ENCODE peak calls at places on chromosomes 5 and 9, in ten cellular contexts. One of them, this sample, is unnamed.

GRCh38 chr5:230711-231110 is 12.6 kb downstream of the SDHA start:
- DNase-seq in activated T-helper 2 cell treated with anti-CD3 and anti-CD28 coated beads, Interferon-gamma antibody, Interleukin-2, Interleukin-4, amounts not matched to agents 10 μg/mL and 5 μg/mL and 100 μg/mL, durations not matched to agents 14 hours and 24 hours and 36 hours: no peak
- DNase-seq in T-helper 1 cell: no peak
- DNase-seq in endothelial cell: no peak
- DNase-seq in activated effector memory CD4-positive, alpha-beta T cell treated with anti-CD3 and anti-CD28 coated beads, Interleukin-2, amount 50 U/mL, for 16 hours: peak
- DNase-seq in ascending aorta: no peak
- DNase-seq in neural progenitor cell: no peak
- DNase-seq in NCI-H1436: no peak
- DNase-seq in HCEC 1CT: no peak
- DNase-seq in fibroblast of mammary gland: no peak
- DNase-seq in this sample: no peak

GRCh38 chr9:27394826-27395201 is 97.9 kb upstream of the EQTN start:
- DNase-seq in activated T-helper 2 cell treated with anti-CD3 and anti-CD28 coated beads, Interferon-gamma antibody, Interleukin-2, Interleukin-4, amounts not matched to agents 10 μg/mL and 5 μg/mL and 100 μg/mL, durations not matched to agents 14 hours and 24 hours and 36 hours: no peak
- DNase-seq in T-helper 1 cell: no peak
- DNase-seq in endothelial cell: no peak
- DNase-seq in activated effector memory CD4-positive, alpha-beta T cell treated with anti-CD3 and anti-CD28 coated beads, Interleukin-2, amount 50 U/mL, for 16 hours: no peak
- DNase-seq in ascending aorta: no peak
- DNase-seq in neural progenitor cell: peak
- DNase-seq in NCI-H1436: no peak
- DNase-seq in HCEC 1CT: no peak
- DNase-seq in fibroblast of mammary gland: no peak
- DNase-seq in this sample: no peak

GRCh38 chr9:104885818-104886709 is 41.9 kb downstream of the ABCA1 start:
- DNase-seq in activated T-helper 2 cell treated with anti-CD3 and anti-CD28 coated beads, Interferon-gamma antibody, Interleukin-2, Interleukin-4, amounts not matched to agents 10 μg/mL and 5 μg/mL and 100 μg/mL, durations not matched to agents 14 hours and 24 hours and 36 hours: no peak
- DNase-seq in T-helper 1 cell: no peak
- DNase-seq in endothelial cell: no peak
- DNase-seq in activated effector memory CD4-positive, alpha-beta T cell treated with anti-CD3 and anti-CD28 coated beads, Interleukin-2, amount 50 U/mL, for 16 hours: no peak
- DNase-seq in ascending aorta: no peak
- DNase-seq in neural progenitor cell: no peak
- DNase-seq in NCI-H1436: no peak
- DNase-seq in HCEC 1CT: no peak
- DNase-seq in fibroblast of mammary gland: no peak
- DNase-seq in this sample: no peak

GRCh38 chr5:73365301-73365853 is 83.2 kb downstream of the FOXD1 start:
- DNase-seq in activated T-helper 2 cell treated with anti-CD3 and anti-CD28 coated beads, Interferon-gamma antibody, Interleukin-2, Interleukin-4, amounts not matched to agents 10 μg/mL and 5 μg/mL and 100 μg/mL, durations not matched to agents 14 hours and 24 hours and 36 hours: no peak
- DNase-seq in T-helper 1 cell: no peak
- DNase-seq in endothelial cell: no peak
- DNase-seq in activated effector memory CD4-positive, alpha-beta T cell treated with anti-CD3 and anti-CD28 coated beads, Interleukin-2, amount 50 U/mL, for 16 hours: no peak
- DNase-seq in ascending aorta: no peak
- DNase-seq in neural progenitor cell: no peak
- DNase-seq in NCI-H1436: no peak
- DNase-seq in HCEC 1CT: peak
- DNase-seq in fibroblast of mammary gland: peak
- DNase-seq in this sample: no peak

GRCh38 chr9:15867334-15867733 is 314.5 kb downstream of the CCDC171 start:
- DNase-seq in activated T-helper 2 cell treated with anti-CD3 and anti-CD28 coated beads, Interferon-gamma antibody, Interleukin-2, Interleukin-4, amounts not matched to agents 10 μg/mL and 5 μg/mL and 100 μg/mL, durations not matched to agents 14 hours and 24 hours and 36 hours: no peak
- DNase-seq in T-helper 1 cell: no peak
- DNase-seq in endothelial cell: no peak
- DNase-seq in activated effector memory CD4-positive, alpha-beta T cell treated with anti-CD3 and anti-CD28 coated beads, Interleukin-2, amount 50 U/mL, for 16 hours: no peak
- DNase-seq in ascending aorta: no peak
- DNase-seq in neural progenitor cell: no peak
- DNase-seq in NCI-H1436: no peak
- DNase-seq in HCEC 1CT: no peak
- DNase-seq in fibroblast of mammary gland: no peak
- DNase-seq in this sample: no peak

GRCh38 chr5:148542812-148543211 is 111.5 kb downstream of the HTR4 start:
- DNase-seq in activated T-helper 2 cell treated with anti-CD3 and anti-CD28 coated beads, Interferon-gamma antibody, Interleukin-2, Interleukin-4, amounts not matched to agents 10 μg/mL and 5 μg/mL and 100 μg/mL, durations not matched to agents 14 hours and 24 hours and 36 hours: no peak
- DNase-seq in T-helper 1 cell: no peak
- DNase-seq in endothelial cell: no peak
- DNase-seq in activated effector memory CD4-positive, alpha-beta T cell treated with anti-CD3 and anti-CD28 coated beads, Interleukin-2, amount 50 U/mL, for 16 hours: no peak
- DNase-seq in ascending aorta: no peak
- DNase-seq in neural progenitor cell: no peak
- DNase-seq in NCI-H1436: no peak
- DNase-seq in HCEC 1CT: peak
- DNase-seq in fibroblast of mammary gland: peak
- DNase-seq in this sample: no peak

GRCh38 chr5:112594060-112594850 is 143.4 kb upstream of the APC start:
- DNase-seq in activated T-helper 2 cell treated with anti-CD3 and anti-CD28 coated beads, Interferon-gamma antibody, Interleukin-2, Interleukin-4, amounts not matched to agents 10 μg/mL and 5 μg/mL and 100 μg/mL, durations not matched to agents 14 hours and 24 hours and 36 hours: no peak
- DNase-seq in T-helper 1 cell: no peak
- DNase-seq in endothelial cell: no peak
- DNase-seq in activated effector memory CD4-positive, alpha-beta T cell treated with anti-CD3 and anti-CD28 coated beads, Interleukin-2, amount 50 U/mL, for 16 hours: no peak
- DNase-seq in ascending aorta: no peak
- DNase-seq in neural progenitor cell: no peak
- DNase-seq in NCI-H1436: no peak
- DNase-seq in HCEC 1CT: no peak
- DNase-seq in fibroblast of mammary gland: peak
- DNase-seq in this sample: no peak

GRCh38 chr5:179913461-179913860 is 5.8 kb upstream of the TBC1D9B start:
- DNase-seq in activated T-helper 2 cell treated with anti-CD3 and anti-CD28 coated beads, Interferon-gamma antibody, Interleukin-2, Interleukin-4, amounts not matched to agents 10 μg/mL and 5 μg/mL and 100 μg/mL, durations not matched to agents 14 hours and 24 hours and 36 hours: no peak
- DNase-seq in T-helper 1 cell: no peak
- DNase-seq in endothelial cell: no peak
- DNase-seq in activated effector memory CD4-positive, alpha-beta T cell treated with anti-CD3 and anti-CD28 coated beads, Interleukin-2, amount 50 U/mL, for 16 hours: no peak
- DNase-seq in ascending aorta: no peak
- DNase-seq in neural progenitor cell: no peak
- DNase-seq in NCI-H1436: no peak
- DNase-seq in HCEC 1CT: no peak
- DNase-seq in fibroblast of mammary gland: no peak
- DNase-seq in this sample: peak

GRCh38 chr5:139565411-139566305 is 4.5 kb downstream of the UBE2D2 start:
- DNase-seq in activated T-helper 2 cell treated with anti-CD3 and anti-CD28 coated beads, Interferon-gamma antibody, Interleukin-2, Interleukin-4, amounts not matched to agents 10 μg/mL and 5 μg/mL and 100 μg/mL, durations not matched to agents 14 hours and 24 hours and 36 hours: peak
- DNase-seq in T-helper 1 cell: no peak
- DNase-seq in endothelial cell: no peak
- DNase-seq in activated effector memory CD4-positive, alpha-beta T cell treated with anti-CD3 and anti-CD28 coated beads, Interleukin-2, amount 50 U/mL, for 16 hours: peak
- DNase-seq in ascending aorta: peak
- DNase-seq in neural progenitor cell: no peak
- DNase-seq in NCI-H1436: no peak
- DNase-seq in HCEC 1CT: no peak
- DNase-seq in fibroblast of mammary gland: peak
- DNase-seq in this sample: peak

GRCh38 chr5:120901199-120901598 is 437.1 kb downstream of the PRR16 start:
- DNase-seq in activated T-helper 2 cell treated with anti-CD3 and anti-CD28 coated beads, Interferon-gamma antibody, Interleukin-2, Interleukin-4, amounts not matched to agents 10 μg/mL and 5 μg/mL and 100 μg/mL, durations not matched to agents 14 hours and 24 hours and 36 hours: no peak
- DNase-seq in T-helper 1 cell: no peak
- DNase-seq in endothelial cell: no peak
- DNase-seq in activated effector memory CD4-positive, alpha-beta T cell treated with anti-CD3 and anti-CD28 coated beads, Interleukin-2, amount 50 U/mL, for 16 hours: no peak
- DNase-seq in ascending aorta: no peak
- DNase-seq in neural progenitor cell: no peak
- DNase-seq in NCI-H1436: no peak
- DNase-seq in HCEC 1CT: no peak
- DNase-seq in fibroblast of mammary gland: peak
- DNase-seq in this sample: no peak

GRCh38 chr5:1952456-1953099 is 69.9 kb upstream of the IRX4 start:
- DNase-seq in activated T-helper 2 cell treated with anti-CD3 and anti-CD28 coated beads, Interferon-gamma antibody, Interleukin-2, Interleukin-4, amounts not matched to agents 10 μg/mL and 5 μg/mL and 100 μg/mL, durations not matched to agents 14 hours and 24 hours and 36 hours: no peak
- DNase-seq in T-helper 1 cell: no peak
- DNase-seq in endothelial cell: peak
- DNase-seq in activated effector memory CD4-positive, alpha-beta T cell treated with anti-CD3 and anti-CD28 coated beads, Interleukin-2, amount 50 U/mL, for 16 hours: no peak
- DNase-seq in ascending aorta: no peak
- DNase-seq in neural progenitor cell: peak
- DNase-seq in NCI-H1436: no peak
- DNase-seq in HCEC 1CT: no peak
- DNase-seq in fibroblast of mammary gland: no peak
- DNase-seq in this sample: no peak

GRCh38 chr9:69120380-69121154 is 53.5 kb upstream of the TJP2 start:
- DNase-seq in activated T-helper 2 cell treated with anti-CD3 and anti-CD28 coated beads, Interferon-gamma antibody, Interleukin-2, Interleukin-4, amounts not matched to agents 10 μg/mL and 5 μg/mL and 100 μg/mL, durations not matched to agents 14 hours and 24 hours and 36 hours: no peak
- DNase-seq in T-helper 1 cell: no peak
- DNase-seq in endothelial cell: peak
- DNase-seq in activated effector memory CD4-positive, alpha-beta T cell treated with anti-CD3 and anti-CD28 coated beads, Interleukin-2, amount 50 U/mL, for 16 hours: no peak
- DNase-seq in ascending aorta: peak
- DNase-seq in neural progenitor cell: peak
- DNase-seq in NCI-H1436: peak
- DNase-seq in HCEC 1CT: no peak
- DNase-seq in fibroblast of mammary gland: no peak
- DNase-seq in this sample: no peak

GRCh38 chr9:136662656-136663310 is at the start of gene EGFL7:
- DNase-seq in activated T-helper 2 cell treated with anti-CD3 and anti-CD28 coated beads, Interferon-gamma antibody, Interleukin-2, Interleukin-4, amounts not matched to agents 10 μg/mL and 5 μg/mL and 100 μg/mL, durations not matched to agents 14 hours and 24 hours and 36 hours: no peak
- DNase-seq in T-helper 1 cell: no peak
- DNase-seq in endothelial cell: peak
- DNase-seq in activated effector memory CD4-positive, alpha-beta T cell treated with anti-CD3 and anti-CD28 coated beads, Interleukin-2, amount 50 U/mL, for 16 hours: no peak
- DNase-seq in ascending aorta: no peak
- DNase-seq in neural progenitor cell: no peak
- DNase-seq in NCI-H1436: no peak
- DNase-seq in HCEC 1CT: no peak
- DNase-seq in fibroblast of mammary gland: no peak
- DNase-seq in this sample: peak

GRCh38 chr5:143445726-143446125 is 42.2 kb upstream of the NR3C1 start:
- DNase-seq in activated T-helper 2 cell treated with anti-CD3 and anti-CD28 coated beads, Interferon-gamma antibody, Interleukin-2, Interleukin-4, amounts not matched to agents 10 μg/mL and 5 μg/mL and 100 μg/mL, durations not matched to agents 14 hours and 24 hours and 36 hours: no peak
- DNase-seq in T-helper 1 cell: no peak
- DNase-seq in endothelial cell: no peak
- DNase-seq in activated effector memory CD4-positive, alpha-beta T cell treated with anti-CD3 and anti-CD28 coated beads, Interleukin-2, amount 50 U/mL, for 16 hours: no peak
- DNase-seq in ascending aorta: no peak
- DNase-seq in neural progenitor cell: peak
- DNase-seq in NCI-H1436: peak
- DNase-seq in HCEC 1CT: peak
- DNase-seq in fibroblast of mammary gland: peak
- DNase-seq in this sample: no peak

GRCh38 chr5:168364738-168365550 is 73.5 kb downstream of the WWC1 start:
- DNase-seq in activated T-helper 2 cell treated with anti-CD3 and anti-CD28 coated beads, Interferon-gamma antibody, Interleukin-2, Interleukin-4, amounts not matched to agents 10 μg/mL and 5 μg/mL and 100 μg/mL, durations not matched to agents 14 hours and 24 hours and 36 hours: no peak
- DNase-seq in T-helper 1 cell: no peak
- DNase-seq in endothelial cell: peak
- DNase-seq in activated effector memory CD4-positive, alpha-beta T cell treated with anti-CD3 and anti-CD28 coated beads, Interleukin-2, amount 50 U/mL, for 16 hours: no peak
- DNase-seq in ascending aorta: peak
- DNase-seq in neural progenitor cell: peak
- DNase-seq in NCI-H1436: no peak
- DNase-seq in HCEC 1CT: peak
- DNase-seq in fibroblast of mammary gland: peak
- DNase-seq in this sample: no peak

GRCh38 chr5:156896545-156896944 is 46.5 kb downstream of the PPP1R2B start:
- DNase-seq in activated T-helper 2 cell treated with anti-CD3 and anti-CD28 coated beads, Interferon-gamma antibody, Interleukin-2, Interleukin-4, amounts not matched to agents 10 μg/mL and 5 μg/mL and 100 μg/mL, durations not matched to agents 14 hours and 24 hours and 36 hours: no peak
- DNase-seq in T-helper 1 cell: no peak
- DNase-seq in endothelial cell: no peak
- DNase-seq in activated effector memory CD4-positive, alpha-beta T cell treated with anti-CD3 and anti-CD28 coated beads, Interleukin-2, amount 50 U/mL, for 16 hours: no peak
- DNase-seq in ascending aorta: no peak
- DNase-seq in neural progenitor cell: no peak
- DNase-seq in NCI-H1436: no peak
- DNase-seq in HCEC 1CT: no peak
- DNase-seq in fibroblast of mammary gland: peak
- DNase-seq in this sample: no peak

GRCh38 chr5:55173696-55174101 is 722 bp upstream of the CDC20B start:
- DNase-seq in activated T-helper 2 cell treated with anti-CD3 and anti-CD28 coated beads, Interferon-gamma antibody, Interleukin-2, Interleukin-4, amounts not matched to agents 10 μg/mL and 5 μg/mL and 100 μg/mL, durations not matched to agents 14 hours and 24 hours and 36 hours: no peak
- DNase-seq in T-helper 1 cell: no peak
- DNase-seq in endothelial cell: no peak
- DNase-seq in activated effector memory CD4-positive, alpha-beta T cell treated with anti-CD3 and anti-CD28 coated beads, Interleukin-2, amount 50 U/mL, for 16 hours: no peak
- DNase-seq in ascending aorta: no peak
- DNase-seq in neural progenitor cell: peak
- DNase-seq in NCI-H1436: no peak
- DNase-seq in HCEC 1CT: no peak
- DNase-seq in fibroblast of mammary gland: no peak
- DNase-seq in this sample: no peak

GRCh38 chr5:177336112-177336511 is 15.4 kb downstream of the LMAN2 start:
- DNase-seq in activated T-helper 2 cell treated with anti-CD3 and anti-CD28 coated beads, Interferon-gamma antibody, Interleukin-2, Interleukin-4, amounts not matched to agents 10 μg/mL and 5 μg/mL and 100 μg/mL, durations not matched to agents 14 hours and 24 hours and 36 hours: no peak
- DNase-seq in T-helper 1 cell: no peak
- DNase-seq in endothelial cell: peak
- DNase-seq in activated effector memory CD4-positive, alpha-beta T cell treated with anti-CD3 and anti-CD28 coated beads, Interleukin-2, amount 50 U/mL, for 16 hours: no peak
- DNase-seq in ascending aorta: no peak
- DNase-seq in neural progenitor cell: peak
- DNase-seq in NCI-H1436: no peak
- DNase-seq in HCEC 1CT: peak
- DNase-seq in fibroblast of mammary gland: peak
- DNase-seq in this sample: peak

GRCh38 chr5:141878186-141878770 is at the start of gene PCDH1:
- DNase-seq in activated T-helper 2 cell treated with anti-CD3 and anti-CD28 coated beads, Interferon-gamma antibody, Interleukin-2, Interleukin-4, amounts not matched to agents 10 μg/mL and 5 μg/mL and 100 μg/mL, durations not matched to agents 14 hours and 24 hours and 36 hours: no peak
- DNase-seq in T-helper 1 cell: no peak
- DNase-seq in endothelial cell: peak
- DNase-seq in activated effector memory CD4-positive, alpha-beta T cell treated with anti-CD3 and anti-CD28 coated beads, Interleukin-2, amount 50 U/mL, for 16 hours: no peak
- DNase-seq in ascending aorta: peak
- DNase-seq in neural progenitor cell: peak
- DNase-seq in NCI-H1436: peak
- DNase-seq in HCEC 1CT: no peak
- DNase-seq in fibroblast of mammary gland: no peak
- DNase-seq in this sample: peak

GRCh38 chr5:149731617-149732400 is 1.7 kb downstream of the PPARGC1B start:
- DNase-seq in activated T-helper 2 cell treated with anti-CD3 and anti-CD28 coated beads, Interferon-gamma antibody, Interleukin-2, Interleukin-4, amounts not matched to agents 10 μg/mL and 5 μg/mL and 100 μg/mL, durations not matched to agents 14 hours and 24 hours and 36 hours: peak
- DNase-seq in T-helper 1 cell: peak
- DNase-seq in endothelial cell: peak
- DNase-seq in activated effector memory CD4-positive, alpha-beta T cell treated with anti-CD3 and anti-CD28 coated beads, Interleukin-2, amount 50 U/mL, for 16 hours: peak
- DNase-seq in ascending aorta: peak
- DNase-seq in neural progenitor cell: peak
- DNase-seq in NCI-H1436: no peak
- DNase-seq in HCEC 1CT: peak
- DNase-seq in fibroblast of mammary gland: peak
- DNase-seq in this sample: peak

GRCh38 chr9:93665566-93666278 is 89.3 kb downstream of the PHF2 start:
- DNase-seq in activated T-helper 2 cell treated with anti-CD3 and anti-CD28 coated beads, Interferon-gamma antibody, Interleukin-2, Interleukin-4, amounts not matched to agents 10 μg/mL and 5 μg/mL and 100 μg/mL, durations not matched to agents 14 hours and 24 hours and 36 hours: no peak
- DNase-seq in T-helper 1 cell: no peak
- DNase-seq in endothelial cell: no peak
- DNase-seq in activated effector memory CD4-positive, alpha-beta T cell treated with anti-CD3 and anti-CD28 coated beads, Interleukin-2, amount 50 U/mL, for 16 hours: peak
- DNase-seq in ascending aorta: peak
- DNase-seq in neural progenitor cell: no peak
- DNase-seq in NCI-H1436: no peak
- DNase-seq in HCEC 1CT: no peak
- DNase-seq in fibroblast of mammary gland: no peak
- DNase-seq in this sample: peak

GRCh38 chr5:128241071-128241695 is 157.6 kb downstream of the SLC12A2 start:
- DNase-seq in activated T-helper 2 cell treated with anti-CD3 and anti-CD28 coated beads, Interferon-gamma antibody, Interleukin-2, Interleukin-4, amounts not matched to agents 10 μg/mL and 5 μg/mL and 100 μg/mL, durations not matched to agents 14 hours and 24 hours and 36 hours: no peak
- DNase-seq in T-helper 1 cell: no peak
- DNase-seq in endothelial cell: no peak
- DNase-seq in activated effector memory CD4-positive, alpha-beta T cell treated with anti-CD3 and anti-CD28 coated beads, Interleukin-2, amount 50 U/mL, for 16 hours: no peak
- DNase-seq in ascending aorta: no peak
- DNase-seq in neural progenitor cell: no peak
- DNase-seq in NCI-H1436: no peak
- DNase-seq in HCEC 1CT: peak
- DNase-seq in fibroblast of mammary gland: peak
- DNase-seq in this sample: no peak

GRCh38 chr9:353077-353476 is 138.4 kb downstream of the DOCK8 start:
- DNase-seq in activated T-helper 2 cell treated with anti-CD3 and anti-CD28 coated beads, Interferon-gamma antibody, Interleukin-2, Interleukin-4, amounts not matched to agents 10 μg/mL and 5 μg/mL and 100 μg/mL, durations not matched to agents 14 hours and 24 hours and 36 hours: no peak
- DNase-seq in T-helper 1 cell: no peak
- DNase-seq in endothelial cell: no peak
- DNase-seq in activated effector memory CD4-positive, alpha-beta T cell treated with anti-CD3 and anti-CD28 coated beads, Interleukin-2, amount 50 U/mL, for 16 hours: no peak
- DNase-seq in ascending aorta: no peak
- DNase-seq in neural progenitor cell: no peak
- DNase-seq in NCI-H1436: no peak
- DNase-seq in HCEC 1CT: no peak
- DNase-seq in fibroblast of mammary gland: no peak
- DNase-seq in this sample: no peak

GRCh38 chr9:70614786-70615565 is 200.5 kb upstream of the KLF9 start:
- DNase-seq in activated T-helper 2 cell treated with anti-CD3 and anti-CD28 coated beads, Interferon-gamma antibody, Interleukin-2, Interleukin-4, amounts not matched to agents 10 μg/mL and 5 μg/mL and 100 μg/mL, durations not matched to agents 14 hours and 24 hours and 36 hours: no peak
- DNase-seq in T-helper 1 cell: no peak
- DNase-seq in endothelial cell: no peak
- DNase-seq in activated effector memory CD4-positive, alpha-beta T cell treated with anti-CD3 and anti-CD28 coated beads, Interleukin-2, amount 50 U/mL, for 16 hours: no peak
- DNase-seq in ascending aorta: no peak
- DNase-seq in neural progenitor cell: no peak
- DNase-seq in NCI-H1436: no peak
- DNase-seq in HCEC 1CT: no peak
- DNase-seq in fibroblast of mammary gland: no peak
- DNase-seq in this sample: no peak

GRCh38 chr9:71355884-71356283 is 234.5 kb upstream of the TRPM3 start:
- DNase-seq in activated T-helper 2 cell treated with anti-CD3 and anti-CD28 coated beads, Interferon-gamma antibody, Interleukin-2, Interleukin-4, amounts not matched to agents 10 μg/mL and 5 μg/mL and 100 μg/mL, durations not matched to agents 14 hours and 24 hours and 36 hours: no peak
- DNase-seq in T-helper 1 cell: no peak
- DNase-seq in endothelial cell: peak
- DNase-seq in activated effector memory CD4-positive, alpha-beta T cell treated with anti-CD3 and anti-CD28 coated beads, Interleukin-2, amount 50 U/mL, for 16 hours: no peak
- DNase-seq in ascending aorta: no peak
- DNase-seq in neural progenitor cell: peak
- DNase-seq in NCI-H1436: no peak
- DNase-seq in HCEC 1CT: no peak
- DNase-seq in fibroblast of mammary gland: no peak
- DNase-seq in this sample: no peak

GRCh38 chr9:137216188-137216965 is 5.7 kb downstream of the RNF208 start:
- DNase-seq in activated T-helper 2 cell treated with anti-CD3 and anti-CD28 coated beads, Interferon-gamma antibody, Interleukin-2, Interleukin-4, amounts not matched to agents 10 μg/mL and 5 μg/mL and 100 μg/mL, durations not matched to agents 14 hours and 24 hours and 36 hours: no peak
- DNase-seq in T-helper 1 cell: no peak
- DNase-seq in endothelial cell: no peak
- DNase-seq in activated effector memory CD4-positive, alpha-beta T cell treated with anti-CD3 and anti-CD28 coated beads, Interleukin-2, amount 50 U/mL, for 16 hours: no peak
- DNase-seq in ascending aorta: no peak
- DNase-seq in neural progenitor cell: no peak
- DNase-seq in NCI-H1436: no peak
- DNase-seq in HCEC 1CT: no peak
- DNase-seq in fibroblast of mammary gland: no peak
- DNase-seq in this sample: no peak

GRCh38 chr5:1522601-1523479 is 920 bp downstream of the LPCAT1 start:
- DNase-seq in activated T-helper 2 cell treated with anti-CD3 and anti-CD28 coated beads, Interferon-gamma antibody, Interleukin-2, Interleukin-4, amounts not matched to agents 10 μg/mL and 5 μg/mL and 100 μg/mL, durations not matched to agents 14 hours and 24 hours and 36 hours: no peak
- DNase-seq in T-helper 1 cell: no peak
- DNase-seq in endothelial cell: no peak
- DNase-seq in activated effector memory CD4-positive, alpha-beta T cell treated with anti-CD3 and anti-CD28 coated beads, Interleukin-2, amount 50 U/mL, for 16 hours: peak
- DNase-seq in ascending aorta: peak
- DNase-seq in neural progenitor cell: peak
- DNase-seq in NCI-H1436: no peak
- DNase-seq in HCEC 1CT: peak
- DNase-seq in fibroblast of mammary gland: no peak
- DNase-seq in this sample: peak

GRCh38 chr5:172541119-172541763 is 86.9 kb upstream of the SH3PXD2B start:
- DNase-seq in activated T-helper 2 cell treated with anti-CD3 and anti-CD28 coated beads, Interferon-gamma antibody, Interleukin-2, Interleukin-4, amounts not matched to agents 10 μg/mL and 5 μg/mL and 100 μg/mL, durations not matched to agents 14 hours and 24 hours and 36 hours: no peak
- DNase-seq in T-helper 1 cell: no peak
- DNase-seq in endothelial cell: no peak
- DNase-seq in activated effector memory CD4-positive, alpha-beta T cell treated with anti-CD3 and anti-CD28 coated beads, Interleukin-2, amount 50 U/mL, for 16 hours: peak
- DNase-seq in ascending aorta: peak
- DNase-seq in neural progenitor cell: no peak
- DNase-seq in NCI-H1436: no peak
- DNase-seq in HCEC 1CT: no peak
- DNase-seq in fibroblast of mammary gland: no peak
- DNase-seq in this sample: peak

This sample was measured in spleen.